ENCODE peak calls at places on chromosomes 16 and 17, in five cellular contexts. K, V, R, B and W are unnamed samples.

GRCh38 chr16:53773150-53773846 is 69.3 kb downstream of the FTO start:
- DNase-seq in K (peak; percentile 88), V (peak; percentile 40), R (peak; percentile 70), B (no peak), W (peak; percentile 23)

GRCh38 chr17:3808701-3809100 is 7.7 kb upstream of the ITGAE start:
- DNase-seq in K (no peak), V (no peak), R (no peak), B (no peak), W (no peak)

GRCh38 chr17:69050999-69051775 is 9.5 kb downstream of the ABCA9 start:
- DNase-seq in K (peak; percentile 88), V (no peak), R (no peak), B (no peak), W (no peak)

GRCh38 chr17:51347851-51348584 is 87.7 kb downstream of the UTP18 start:
- DNase-seq in K (no peak), V (no peak), R (no peak), B (no peak), W (no peak)

GRCh38 chr17:46736100-46736499 is 82.4 kb downstream of the WNT3 start:
- DNase-seq in K (no peak), V (no peak), R (no peak), B (no peak), W (no peak)

GRCh38 chr17:56074366-56074765 is 78.9 kb upstream of the ANKFN1 start:
- DNase-seq in K (no peak), V (no peak), R (no peak), B (no peak), W (no peak)

GRCh38 chr16:87295661-87296531 is 21.3 kb downstream of the C16orf95 start:
- DNase-seq in K (no peak), V (no peak), R (no peak), B (no peak), W (no peak)

GRCh38 chr16:88628512-88628974 is 9.8 kb upstream of the IL17C start:
- DNase-seq in K (no peak), V (peak; percentile 79), R (peak; percentile 72), B (no peak), W (peak; percentile 45)

GRCh38 chr16:23152386-23153178 is 3.3 kb upstream of the USP31 start:
- DNase-seq in K (no peak), V (no peak), R (no peak), B (no peak), W (no peak)

GRCh38 chr16:86531193-86531550 is 20.8 kb downstream of the FOXF1 start:
- DNase-seq in K (peak; percentile 55), V (no peak), R (no peak), B (peak; percentile 38), W (no peak)

GRCh38 chr16:64914-65255 is 7.5 kb downstream of the RHBDF1 start:
- DNase-seq in K (no peak), V (no peak), R (no peak), B (no peak), W (no peak)

GRCh38 chr16:84593825-84594724 is 23.8 kb downstream of the COTL1 start:
- DNase-seq in K (peak; percentile 71), V (no peak), R (no peak), B (no peak), W (no peak)

GRCh38 chr17:14553847-14554246 is 253.0 kb downstream of the HS3ST3B1 start:
- DNase-seq in K (no peak), V (no peak), R (no peak), B (no peak), W (no peak)

GRCh38 chr17:31698751-31699150 is 160.3 kb downstream of the COPRS start:
- DNase-seq in K (no peak), V (no peak), R (no peak), B (no peak), W (no peak)

GRCh38 chr16:1105888-1106620 is 10.0 kb upstream of the C1QTNF8 start:
- DNase-seq in K (peak; percentile 57), V (peak; percentile 87), R (peak; percentile 91), B (peak; percentile 38), W (peak; percentile 86)

GRCh38 chr17:30238387-30239088 is 3.0 kb upstream of the SLC6A4 start:
- DNase-seq in K (no peak), V (no peak), R (peak; percentile 60), B (no peak), W (peak; percentile 58)

GRCh38 chr16:50210266-50211038 is 55.9 kb upstream of the ADCY7 start:
- DNase-seq in K (peak; percentile 94), V (peak; percentile 63), R (peak; percentile 87), B (peak; percentile 77), W (peak; percentile 61)

GRCh38 chr16:4588961-4589360 is 25.7 kb downstream of the UBALD1 start:
- DNase-seq in K (no peak), V (no peak), R (no peak), B (no peak), W (no peak)

GRCh38 chr17:27915715-27916114 is 22.6 kb upstream of the LYRM9 start:
- DNase-seq in K (no peak), V (no peak), R (peak; percentile 65), B (no peak), W (no peak)

GRCh38 chr16:85205747-85206471 is 93.6 kb upstream of the CIBAR2 start:
- DNase-seq in K (peak; percentile 50), V (no peak), R (no peak), B (no peak), W (no peak)

GRCh38 chr16:73149329-73149728 is 101.4 kb upstream of the ZFHX3 start:
- DNase-seq in K (no peak), V (no peak), R (no peak), B (no peak), W (no peak)

GRCh38 chr17:797236-797635 is 15.1 kb downstream of the MRM3 start:
- DNase-seq in K (no peak), V (no peak), R (no peak), B (no peak), W (no peak)

GRCh38 chr17:31386542-31387075 is 4.9 kb upstream of the RAB11FIP4 start:
- DNase-seq in K (no peak), V (no peak), R (no peak), B (no peak), W (no peak)

GRCh38 chr17:52079496-52079895 is 79.0 kb downstream of the CA10 start:
- DNase-seq in K (no peak), V (no peak), R (no peak), B (no peak), W (no peak)

GRCh38 chr16:75109732-75110243 is 6.8 kb downstream of the LDHD start:
- DNase-seq in K (no peak), V (no peak), R (no peak), B (no peak), W (no peak)

GRCh38 chr17:75853410-75853809 is 1.7 kb downstream of the WBP2 start:
- DNase-seq in K (peak; percentile 59), V (no peak), R (no peak), B (no peak), W (no peak)

GRCh38 chr16:74186589-74186988 is 110.0 kb upstream of the PSMD7 start:
- DNase-seq in K (no peak), V (no peak), R (no peak), B (no peak), W (no peak)

GRCh38 chr16:66523861-66524354 is 26.0 kb downstream of the TK2 start:
- DNase-seq in K (peak; percentile 41), V (no peak), R (no peak), B (no peak), W (no peak)

GRCh38 chr16:66939366-66939765 is 4.0 kb downstream of the CES2 start:
- DNase-seq in K (no peak), V (no peak), R (no peak), B (no peak), W (no peak)

GRCh38 chr17:17508019-17508535 is 11.9 kb upstream of the RASD1 start:
- DNase-seq in K (no peak), V (no peak), R (no peak), B (no peak), W (no peak)

GRCh38 chr17:81228420-81228819 is 5.7 kb upstream of the CEP131 start:
- DNase-seq in K (no peak), V (no peak), R (no peak), B (no peak), W (no peak)

GRCh38 chr17:80354381-80354780 is 60.6 kb upstream of the ENDOV start:
- DNase-seq in K (no peak), V (no peak), R (no peak), B (peak; percentile 2), W (no peak)

GRCh38 chr17:77287432-77288068 is 146.8 kb downstream of the SEC14L1 start:
- DNase-seq in K (peak; percentile 94), V (peak; percentile 47), R (peak; percentile 69), B (no peak), W (peak; percentile 58)

GRCh38 chr17:28181568-28181967 is 137.4 kb upstream of the TMEM97 start:
- DNase-seq in K (no peak), V (no peak), R (no peak), B (no peak), W (no peak)

GRCh38 chr17:4908301-4908700 is 5.4 kb upstream of the CHRNE start:
- DNase-seq in K (no peak), V (peak; percentile 33), R (peak; percentile 46), B (no peak), W (no peak)

GRCh38 chr16:24869033-24869432 is 23.3 kb downstream of the SLC5A11 start:
- DNase-seq in K (no peak), V (no peak), R (no peak), B (no peak), W (no peak)

GRCh38 chr16:22786691-22787090 is 27.3 kb upstream of the HS3ST2 start:
- DNase-seq in K (no peak), V (no peak), R (no peak), B (no peak), W (no peak)

DNA sequence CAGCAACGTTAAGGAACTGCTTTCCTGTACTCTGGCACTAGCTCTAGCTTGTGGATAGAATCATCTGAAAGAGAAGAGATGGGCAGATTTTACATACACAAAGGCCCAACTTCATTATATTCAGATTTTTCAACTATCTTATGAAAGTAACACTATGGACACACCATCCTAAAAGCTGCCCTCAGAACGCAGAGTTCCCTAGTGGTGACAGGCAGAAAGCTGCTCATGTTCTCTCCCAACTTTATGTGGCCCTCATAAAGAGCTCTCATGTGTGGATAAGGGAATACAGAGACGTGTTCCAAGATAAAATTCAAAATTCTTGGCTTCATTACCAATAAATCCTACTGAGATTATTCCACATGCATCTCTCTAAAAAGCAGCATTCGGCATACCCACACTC is 1.5 kb downstream of the CFAP20 start:
- DNase-seq in K (no peak), V (no peak), R (no peak), B (no peak), W (no peak)
- TF ChIP-seq CTCF in K (peak; percentile 27), V (no peak), R (no peak), B (no peak), W (no peak)

GRCh38 chr17:42072323-42073187 is 22.2 kb upstream of the C17orf113 start:
- DNase-seq in K (no peak), V (peak; percentile 46), R (peak; percentile 79), B (no peak), W (peak; percentile 72)
- TF ChIP-seq CTCF in K (no peak), V (peak; percentile 13), R (no peak), B (no peak), W (no peak)

GRCh38 chr17:59327136-59327878 is 4.1 kb upstream of the YPEL2 start:
- DNase-seq in K (peak; percentile 79), V (no peak), R (no peak), B (no peak), W (no peak)
- TF ChIP-seq CTCF in K (no peak), V (no peak), R (no peak), B (no peak), W (no peak)

GRCh38 chr17:7356072-7356549 is 1.2 kb downstream of the TMEM95 start:
- DNase-seq in K (peak; percentile 74), V (peak; percentile 87), R (peak; percentile 93), B (peak; percentile 75), W (peak; percentile 88)
- TF ChIP-seq CTCF in K (peak; percentile 80), V (peak; percentile 71), R (peak; percentile 92), B (peak; percentile 86), W (peak; percentile 83)

GRCh38 chr17:2708585-2709172 is 2.9 kb downstream of the CLUH start:
- DNase-seq in K (no peak), V (no peak), R (no peak), B (no peak), W (no peak)
- TF ChIP-seq CTCF in K (no peak), V (no peak), R (no peak), B (no peak), W (no peak)